ENCODE peak calls at places on chromosomes 4 and X, in seven cellular contexts. J, P, D, G, V, Q and B are unnamed samples.
A peak's percentile ranks its signal among the peaks of the same experiment; 100 is the strongest.

GRCh38 chr4:184421558-184422155 is 52.7 kb downstream of the IRF2 start:
- DNase-seq in J (no peak), P (no peak), D (no peak), G (no peak), V (no peak), Q (no peak), B (no peak)

GRCh38 chr4:153418114-153418513 is 48.0 kb upstream of the TMEM131L start:
- DNase-seq in J (no peak), P (no peak), D (no peak), G (no peak), V (no peak), Q (no peak), B (no peak)

GRCh38 chrX:153687121-153688039 is at the start of gene SLC6A8:
- DNase-seq in J (no peak), P (peak; percentile 72), D (peak; percentile 80), G (peak; percentile 68), V (no peak), Q (no peak), B (no peak)

GRCh38 chrX:50700921-50701320 is 113.1 kb downstream of the SHROOM4 start:
- DNase-seq in J (no peak), P (peak; percentile 10), D (no peak), G (no peak), V (no peak), Q (no peak), B (no peak)

GRCh38 chr4:11503166-11503565 is 74.5 kb upstream of the HS3ST1 start:
- DNase-seq in J (no peak), P (no peak), D (no peak), G (no peak), V (no peak), Q (no peak), B (no peak)

GRCh38 chr4:173121044-173121685 is 47.4 kb upstream of the GALNT7 start:
- DNase-seq in J (no peak), P (peak; percentile 4), D (no peak), G (no peak), V (no peak), Q (peak; percentile 32), B (peak; percentile 19)

GRCh38 chrX:35919536-35920309 is at the start of gene CFAP47:
- DNase-seq in J (peak; percentile 0), P (peak; percentile 1), D (peak; percentile 69), G (peak; percentile 13), V (no peak), Q (no peak), B (no peak)

GRCh38 chrX:121356850-121357171 is 309.4 kb downstream of the GLUD2 start:
- DNase-seq in J (no peak), P (no peak), D (no peak), G (peak; percentile 28), V (no peak), Q (no peak), B (no peak)

GRCh38 chrX:1466232-1466661 is 13.5 kb upstream of the ASMTL start:
- DNase-seq in J (no peak), P (no peak), D (peak; percentile 58), G (no peak), V (no peak), Q (no peak), B (no peak)

GRCh38 chr4:20687894-20688293 is 12.4 kb upstream of the PACRGL start:
- DNase-seq in J (peak; percentile 75), P (peak; percentile 26), D (no peak), G (no peak), V (no peak), Q (no peak), B (no peak)

GRCh38 chrX:129115104-129115503 is 408.2 kb downstream of the SMARCA1 start:
- DNase-seq in J (no peak), P (no peak), D (no peak), G (peak; percentile 42), V (no peak), Q (peak; percentile 11), B (no peak)

GRCh38 chr4:121448231-121448630 is 67.4 kb upstream of the QRFPR start:
- DNase-seq in J (no peak), P (no peak), D (no peak), G (no peak), V (no peak), Q (no peak), B (no peak)